ENCODE peak calls at places on chromosomes 1 and 21, in ten cellular contexts. B, I, Z, Q, C, M, J, S, P and F are unnamed samples.

GRCh38 chr21:46431448-46431847 is 27.2 kb upstream of the DIP2A start:
- DNase-seq in B (no peak), I (no peak), Z (no peak), Q (no peak), C (no peak), M (no peak), J (no peak), S (no peak), P (no peak), F (no peak)

GRCh38 chr1:36542962-36543515 is 60.3 kb upstream of the CSF3R start:
- DNase-seq in B (no peak), I (no peak), Z (no peak), Q (peak; percentile 29), C (no peak), M (no peak), J (no peak), S (no peak), P (no peak), F (no peak)

GRCh38 chr21:29155118-29155932 is 24.9 kb downstream of the MAP3K7CL start:
- DNase-seq in B (peak; percentile 95), I (no peak), Z (peak; percentile 95), Q (no peak), C (peak; percentile 70), M (no peak), J (peak; percentile 78), S (peak; percentile 67), P (no peak), F (peak; percentile 97)

GRCh38 chr1:205344010-205344808 is 12.5 kb downstream of the KLHDC8A start:
- DNase-seq in B (no peak), I (peak; percentile 32), Z (no peak), Q (no peak), C (no peak), M (peak; percentile 72), J (no peak), S (no peak), P (peak; percentile 67), F (no peak)

GRCh38 chr1:112674986-112675727 is 698 bp downstream of the MOV10 start:
- DNase-seq in B (no peak), I (no peak), Z (no peak), Q (peak; percentile 41), C (peak; percentile 18), M (peak; percentile 77), J (peak; percentile 7), S (peak; percentile 62), P (no peak), F (no peak)

GRCh38 chr1:216190438-216190837 is 232.8 kb downstream of the USH2A start:
- DNase-seq in B (no peak), I (no peak), Z (no peak), Q (no peak), C (no peak), M (no peak), J (no peak), S (no peak), P (no peak), F (no peak)

GRCh38 chr1:50095716-50096115 is 13.0 kb upstream of the ELAVL4 start:
- DNase-seq in B (no peak), I (no peak), Z (no peak), Q (no peak), C (no peak), M (no peak), J (no peak), S (no peak), P (no peak), F (no peak)

GRCh38 chr1:88302843-88303486 is 381.1 kb upstream of the PKN2 start:
- DNase-seq in B (peak; percentile 45), I (peak; percentile 13), Z (peak; percentile 42), Q (peak; percentile 2), C (peak; percentile 50), M (peak; percentile 75), J (peak; percentile 38), S (no peak), P (no peak), F (peak; percentile 66)

GRCh38 chr1:209597496-209597895 is 14.0 kb downstream of the CAMK1G start:
- DNase-seq in B (no peak), I (no peak), Z (no peak), Q (no peak), C (no peak), M (no peak), J (no peak), S (no peak), P (no peak), F (no peak)

GRCh38 chr1:29962356-29962755 is 726.0 kb downstream of the PTPRU start:
- DNase-seq in B (no peak), I (no peak), Z (no peak), Q (no peak), C (no peak), M (no peak), J (no peak), S (no peak), P (no peak), F (peak; percentile 10)

GRCh38 chr1:38129473-38129872 is 82.9 kb upstream of the POU3F1 start:
- DNase-seq in B (no peak), I (no peak), Z (no peak), Q (no peak), C (no peak), M (no peak), J (no peak), S (no peak), P (no peak), F (no peak)

GRCh38 chr1:173865468-173866164 is 2.2 kb downstream of the GAS5 start:
- DNase-seq in B (peak; percentile 9), I (no peak), Z (no peak), Q (peak; percentile 33), C (no peak), M (no peak), J (no peak), S (no peak), P (no peak), F (no peak)

GRCh38 chr1:12760256-12760795 is 13.2 kb upstream of the PRAMEF12 start:
- DNase-seq in B (no peak), I (no peak), Z (no peak), Q (no peak), C (no peak), M (no peak), J (no peak), S (no peak), P (no peak), F (no peak)

GRCh38 chr1:60419023-60419422 is 345.5 kb upstream of the C1orf87 start:
- DNase-seq in B (no peak), I (no peak), Z (no peak), Q (no peak), C (no peak), M (no peak), J (no peak), S (no peak), P (no peak), F (no peak)

GRCh38 chr1:226566234-226566633 is 17.7 kb downstream of the STUM start:
- DNase-seq in B (no peak), I (no peak), Z (no peak), Q (no peak), C (no peak), M (no peak), J (no peak), S (no peak), P (no peak), F (no peak)
- H3K4me3 ChIP-seq in B (no peak overlapping the region), I (no peak overlapping the region), Z (no peak overlapping the region), Q (no peak overlapping the region), C (no peak overlapping the region), M (no peak overlapping the region), J (no peak overlapping the region), S (no peak overlapping the region), P (no peak overlapping the region), F (no peak overlapping the region)

DNA sequence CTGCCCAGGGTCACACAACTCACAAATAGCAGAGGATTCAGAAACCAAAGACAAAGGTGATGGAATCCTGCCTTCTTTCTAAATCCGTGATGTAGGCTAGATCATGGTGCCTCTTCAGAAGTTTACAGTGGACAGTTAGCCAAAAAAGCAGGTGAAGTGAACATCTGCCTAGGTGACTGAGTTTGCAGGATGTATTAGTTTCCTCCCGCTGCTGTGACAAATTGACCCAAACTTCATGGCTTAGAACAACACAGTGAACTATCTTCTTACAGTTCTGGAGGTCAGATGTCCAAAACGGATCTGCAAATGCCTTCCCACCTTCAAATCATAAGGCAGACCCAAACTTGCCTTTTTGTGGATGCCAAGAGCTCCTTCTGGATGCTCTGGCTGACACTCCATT is 3.2 kb upstream of the TMEM51 start:
- DNase-seq in B (no peak), I (no peak), Z (no peak), Q (no peak), C (no peak), M (no peak), J (no peak), S (no peak), P (no peak), F (no peak)
- H3K4me3 ChIP-seq in B (no peak overlapping the region), I (peak overlapping the region; percentile 92), Z (no peak overlapping the region), Q (no peak overlapping the region), C (no peak overlapping the region), M (no peak overlapping the region), J (no peak overlapping the region), S (no peak overlapping the region), P (no peak overlapping the region), F (no peak overlapping the region)

GRCh38 chr1:27676410-27676809 is 4.4 kb upstream of the IFI6 start:
- DNase-seq in B (no peak), I (no peak), Z (no peak), Q (no peak), C (no peak), M (no peak), J (no peak), S (no peak), P (no peak), F (no peak)

GRCh38 chr1:27669876-27670275 is 2.1 kb downstream of the IFI6 start:
- DNase-seq in B (no peak), I (no peak), Z (no peak), Q (no peak), C (no peak), M (no peak), J (no peak), S (no peak), P (no peak), F (no peak)

GRCh38 chr1:27668808-27669723 is 2.9 kb downstream of the IFI6 start:
- DNase-seq in B (peak; percentile 73), I (peak; percentile 62), Z (peak; percentile 32), Q (peak; percentile 66), C (peak; percentile 51), M (peak; percentile 79), J (peak; percentile 58), S (peak; percentile 83), P (peak; percentile 92), F (peak; percentile 66)

GRCh38 chr1:27671964-27672749 is at the start of gene IFI6:
- DNase-seq in B (peak; percentile 98), I (peak; percentile 83), Z (peak; percentile 95), Q (peak; percentile 65), C (peak; percentile 96), M (peak; percentile 95), J (peak; percentile 94), S (peak; percentile 79), P (peak; percentile 91), F (peak; percentile 98)

DNA sequence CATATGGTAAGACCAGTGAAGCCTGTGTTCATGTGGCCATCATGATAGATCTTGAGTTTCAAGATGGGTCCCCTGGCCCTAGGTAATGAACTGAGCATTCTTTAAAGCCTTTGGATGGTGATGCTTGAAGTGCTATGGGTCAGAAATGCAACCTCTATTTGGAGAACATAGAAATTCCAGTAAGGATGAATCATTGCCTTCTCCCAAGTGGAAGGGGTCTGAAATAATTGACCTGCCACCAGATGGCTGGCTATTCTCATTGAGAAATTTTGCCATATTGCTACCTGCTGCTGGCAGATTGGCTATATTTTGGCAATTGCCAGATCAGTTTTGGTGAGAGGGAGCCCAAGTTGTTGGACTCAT is 739 bp upstream of the IFI6 start:
- DNase-seq in B (peak; percentile 33), I (no peak), Z (peak; percentile 77), Q (no peak), C (peak; percentile 32), M (no peak), J (peak; percentile 52), S (no peak), P (no peak), F (peak; percentile 51)
- H3K4me3 ChIP-seq in B (peak overlapping the region; percentile 27), I (peak overlapping the region; percentile 41), Z (peak overlapping the region; percentile 37), Q (peak overlapping the region; percentile 59), C (peak overlapping the region; percentile 49), M (no peak overlapping the region), J (no peak overlapping the region), S (peak overlapping the region; percentile 57), P (no peak overlapping the region), F (peak overlapping the region; percentile 60)

GRCh38 chr1:225816643-225817538 is 7.0 kb downstream of the EPHX1 start:
- DNase-seq in B (peak; percentile 72), I (no peak), Z (peak; percentile 18), Q (no peak), C (peak; percentile 16), M (peak; percentile 51), J (peak; percentile 47), S (peak; percentile 85), P (no peak), F (peak; percentile 74)
- H3K4me3 ChIP-seq in B (no peak overlapping the region), I (no peak overlapping the region), Z (no peak overlapping the region), Q (no peak overlapping the region), C (no peak overlapping the region), M (no peak overlapping the region), J (no peak overlapping the region), S (peak overlapping the region; percentile 2), P (no peak overlapping the region), F (peak overlapping the region; percentile 5)